ENCODE peak calls at places on chromosomes 16 and 17, in six cellular contexts. F is GM12892, R is GM12878, B is HepG2, Q is K562, A is H1. I is an unnamed sample.

GRCh38 chr16:12314786-12315185 is 338.3 kb downstream of the SNX29 start:
- DNase-seq in R (no peak), A (no peak), B (no peak), Q (no peak), F (no peak), I (no peak)

GRCh38 chr16:58022601-58023371 is 2.8 kb upstream of the MMP15 start:
- DNase-seq in A (no peak), Q (no peak), B (no peak), F (no peak), R (no peak), I (no peak)

GRCh38 chr16:23920446-23920845 is 84.7 kb downstream of the PRKCB start:
- DNase-seq in A (no peak), Q (no peak), B (no peak), F (no peak), R (no peak), I (no peak)

GRCh38 chr16:65070831-65071230 is 51.0 kb downstream of the CDH11 start:
- DNase-seq in R (no peak), A (no peak), F (no peak), Q (no peak), B (peak), I (no peak)

GRCh38 chr17:38329284-38329683 is 14.5 kb downstream of the GPR179 start:
- DNase-seq in R (no peak), A (no peak), B (no peak), Q (no peak), F (no peak), I (no peak)

GRCh38 chr17:15279011-15279477 is 13.9 kb upstream of the PMP22 start:
- DNase-seq in Q (no peak), B (no peak), R (no peak), A (no peak), F (no peak), I (no peak)

GRCh38 chr17:41504126-41504977 is 1.1 kb downstream of the KRT13 start:
- DNase-seq in F (no peak), A (no peak), B (no peak), Q (no peak), R (no peak), I (no peak)

GRCh38 chr17:44777394-44778348 is 18.9 kb downstream of the ADAM11 start:
- DNase-seq in Q (no peak), R (no peak), F (no peak), A (no peak), B (no peak), I (no peak)

GRCh38 chr16:11784048-11784780 is 12.8 kb downstream of the ZC3H7A start:
- DNase-seq in R (no peak), F (no peak), Q (no peak), B (no peak), A (no peak), I (no peak)

GRCh38 chr16:49744244-49744976 is 111.5 kb downstream of the ZNF423 start:
- DNase-seq in Q (no peak), F (no peak), B (no peak), R (no peak), A (no peak), I (no peak)

GRCh38 chr17:6423931-6424330 is 11.0 kb downstream of the AIPL1 start:
- DNase-seq in R (no peak), Q (no peak), A (no peak), B (no peak), F (no peak), I (no peak)

GRCh38 chr16:25838724-25839186 is 147.0 kb downstream of the HS3ST4 start:
- DNase-seq in Q (peak), R (peak), B (peak), F (peak), A (peak), I (peak)

GRCh38 chr17:9924735-9925191 is 19.7 kb upstream of the RCVRN start:
- DNase-seq in A (no peak), R (peak), F (peak), B (peak), Q (peak), I (peak)

DNA sequence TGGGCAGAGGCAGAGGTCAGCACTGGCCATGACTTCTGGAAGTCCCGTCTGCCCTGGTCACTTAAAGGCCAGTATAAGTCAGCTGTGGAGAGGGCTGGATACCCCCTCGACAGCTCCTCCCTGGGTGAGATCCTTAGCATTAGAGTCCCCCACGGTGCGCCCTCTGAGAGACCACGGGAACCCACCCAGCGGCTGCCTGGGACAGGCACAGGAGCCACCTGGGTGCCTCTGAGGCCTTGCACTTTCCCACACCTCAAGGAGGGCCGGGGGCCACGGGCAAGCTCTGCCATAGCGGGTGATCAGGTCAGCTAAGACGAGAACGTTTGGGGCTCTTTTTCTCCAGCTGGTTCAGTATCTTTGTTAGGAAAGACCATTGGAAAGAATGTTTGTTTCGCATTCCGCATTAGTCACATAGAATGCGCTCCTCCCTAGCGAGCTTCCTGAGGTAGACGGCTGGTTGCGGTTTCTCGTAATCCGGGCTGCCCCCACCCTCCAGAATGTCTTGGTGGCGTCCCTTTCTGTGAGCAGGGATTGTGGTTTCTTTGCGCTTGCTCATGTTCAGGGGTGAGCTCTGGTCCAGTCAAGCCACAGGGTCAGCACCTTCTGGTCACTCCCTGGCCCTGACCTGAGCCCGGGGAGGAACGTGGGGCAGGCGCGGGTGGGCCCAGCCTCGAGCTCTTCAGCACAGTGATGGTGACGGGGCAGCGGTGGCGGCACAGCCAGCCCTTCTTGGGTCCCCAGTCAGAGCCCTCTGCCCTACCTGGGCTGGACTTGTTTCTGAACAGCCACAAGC is 25.2 kb downstream of the NME3 start:
- DNase-seq in Q (no peak), A (no peak), B (no peak), R (no peak), F (no peak), I (no peak)
- TF ChIP-seq TAF1 in Q (no peak), A (no peak), B (no peak), R (no peak), F (no peak), I (no peak)

GRCh38 chr17:46952115-46952514 is 26.9 kb downstream of the RPRML start:
- DNase-seq in R (no peak), B (no peak), Q (no peak), A (no peak), F (no peak), I (no peak)

GRCh38 chr17:46949291-46950174 is 26.6 kb downstream of the GOSR2 start:
- DNase-seq in Q (no peak), R (no peak), A (no peak), B (no peak), F (no peak), I (no peak)

GRCh38 chr17:46950615-46950996 is 27.6 kb downstream of the GOSR2 start:
- DNase-seq in F (no peak), R (no peak), Q (no peak), A (no peak), B (no peak), I (no peak)

GRCh38 chr17:46951681-46952080 is 27.4 kb downstream of the RPRML start:
- DNase-seq in A (no peak), F (no peak), R (no peak), B (no peak), Q (no peak), I (no peak)

GRCh38 chr17:46950997-46951621 is 27.9 kb downstream of the RPRML start:
- DNase-seq in Q (no peak), B (no peak), R (no peak), F (no peak), A (no peak), I (no peak)
- TF ChIP-seq POLR2AphosphoS5 in Q (no peak), B (no peak), R (no peak), F (no peak), A (no peak), I (no peak)

GRCh38 chr17:50534222-50534978 is 1.9 kb downstream of the EPN3 start:
- DNase-seq in Q (peak), R (no peak), F (no peak), A (peak), B (no peak), I (no peak)

GRCh38 chr17:50533185-50533584 is 650 bp downstream of the EPN3 start:
- DNase-seq in F (no peak), A (peak), R (no peak), Q (no peak), B (no peak), I (no peak)

GRCh38 chr17:50533720-50534148 is 1.2 kb downstream of the EPN3 start:
- DNase-seq in B (no peak), Q (no peak), R (no peak), A (peak), F (no peak), I (no peak)

GRCh38 chr17:50531428-50532025 is 1.0 kb upstream of the EPN3 start:
- DNase-seq in Q (no peak), R (no peak), F (no peak), A (no peak), B (no peak), I (no peak)

GRCh38 chr17:50532452-50533024 is at the start of gene EPN3:
- DNase-seq in B (no peak), Q (no peak), F (no peak), A (peak), R (no peak), I (no peak)
- TF ChIP-seq POLR2A in B (no peak), Q (no peak), F (no peak), A (no peak), R (no peak), I (no peak)

GRCh38 chr17:63984206-63984605 is 11.5 kb upstream of the SCN4A start:
- DNase-seq in A (no peak), B (no peak), F (no peak), Q (no peak), R (no peak), I (no peak)
- TF ChIP-seq TAF1 in A (no peak), B (no peak), F (no peak), Q (no peak), R (no peak), I (no peak)

I was measured in GM12891.